ENCODE peak calls at places on chromosomes 11 and 22, in six cellular contexts. N, H, G, B, D and I are unnamed samples.

GRCh38 chr22:43637861-43638260 is 174.2 kb downstream of the EFCAB6 start:
- ATAC-seq in N (no peak), H (no peak), G (no peak), B (no peak), D (no peak), I (no peak)

GRCh38 chr11:120004723-120005122 is 133.2 kb downstream of the TRIM29 start:
- ATAC-seq in N (no peak), H (no peak), G (no peak), B (no peak), D (no peak), I (no peak)

GRCh38 chr11:59901306-59901705 is 22.7 kb downstream of the OOSP3 start:
- ATAC-seq in N (no peak), H (no peak), G (no peak), B (no peak), D (no peak), I (no peak)

GRCh38 chr11:126790550-126790981 is 210.0 kb downstream of the KIRREL3 start:
- ATAC-seq in N (no peak), H (no peak), G (no peak), B (no peak), D (no peak), I (no peak)

GRCh38 chr11:133526790-133527189 is 5.5 kb downstream of the OPCML start:
- ATAC-seq in N (no peak), H (no peak), G (no peak), B (no peak), D (no peak), I (no peak)

GRCh38 chr11:69699213-69699612 is 4.6 kb downstream of the FGF19 start:
- ATAC-seq in N (no peak), H (no peak), G (no peak), B (no peak), D (no peak), I (no peak)

GRCh38 chr11:27512238-27512637 is 5.7 kb upstream of the LIN7C start:
- ATAC-seq in N (no peak), H (no peak), G (no peak), B (no peak), D (no peak), I (no peak)

GRCh38 chr11:40302669-40303068 is 1156.8 kb downstream of the LRRC4C start:
- ATAC-seq in N (no peak), H (no peak), G (no peak), B (no peak), D (no peak), I (no peak)

GRCh38 chr11:7089328-7090251 is 792 bp downstream of the RBMXL2 start:
- ATAC-seq in N (no peak), H (no peak), G (no peak), B (no peak), D (no peak), I (no peak)

GRCh38 chr22:46546466-46547178 is 9.2 kb upstream of the CELSR1 start:
- ATAC-seq in N (no peak), H (no peak), G (no peak), B (no peak), D (no peak), I (peak)

GRCh38 chr22:46287873-46288751 is 8.6 kb upstream of the GTSE1 start:
- ATAC-seq in N (no peak), H (peak), G (peak), B (peak), D (peak), I (peak)

GRCh38 chr11:2763939-2764338 is 64.1 kb upstream of the KCNQ1OT1 start:
- ATAC-seq in N (no peak), H (no peak), G (no peak), B (no peak), D (no peak), I (no peak)

GRCh38 chr22:22578702-22579424 is 19.8 kb upstream of the PRAME start:
- ATAC-seq in N (no peak), H (no peak), G (no peak), B (no peak), D (no peak), I (no peak)